ENCODE peak calls at places on chromosomes 7 and 10, in seven cellular contexts. L, A, J, H, P, K and O are unnamed samples.
A peak's percentile ranks its signal among the peaks of the same experiment; 100 is the strongest.

GRCh38 chr7:36726311-36726710 is 2.0 kb upstream of the AOAH start:
- DNase-seq in L (no peak), A (no peak), J (no peak), H (no peak), P (no peak), K (no peak), O (no peak)

GRCh38 chr7:1098243-1099153 is 10.6 kb downstream of the GPER1 start:
- DNase-seq in L (no peak), A (no peak), J (no peak), H (no peak), P (no peak), K (no peak), O (no peak)

GRCh38 chr7:92833766-92834605 is 2.4 kb downstream of the CDK6 start:
- DNase-seq in L (peak; percentile 58), A (peak; percentile 88), J (peak; percentile 78), H (peak; percentile 87), P (peak; percentile 93), K (peak; percentile 70), O (peak; percentile 83)

GRCh38 chr10:3972460-3973366 is 187.7 kb upstream of the KLF6 start:
- DNase-seq in L (no peak), A (no peak), J (no peak), H (no peak), P (peak; percentile 89), K (no peak), O (no peak)

GRCh38 chr7:93943816-93944540 is 22.4 kb downstream of the GNG11 start:
- DNase-seq in L (no peak), A (no peak), J (no peak), H (no peak), P (no peak), K (no peak), O (no peak)

GRCh38 chr7:55532150-55532917 is 40.0 kb downstream of the VOPP1 start:
- DNase-seq in L (no peak), A (no peak), J (no peak), H (no peak), P (no peak), K (no peak), O (no peak)

GRCh38 chr7:132548489-132549078 is 27.7 kb downstream of the PLXNA4 start:
- DNase-seq in L (no peak), A (no peak), J (no peak), H (no peak), P (no peak), K (no peak), O (no peak)

GRCh38 chr7:44108768-44109750 is 4.9 kb downstream of the AEBP1 start:
- DNase-seq in L (no peak), A (no peak), J (no peak), H (no peak), P (no peak), K (no peak), O (no peak)

GRCh38 chr10:130631139-130631864 is 495.1 kb downstream of the GLRX3 start:
- DNase-seq in L (no peak), A (peak; percentile 20), J (no peak), H (no peak), P (no peak), K (no peak), O (no peak)

GRCh38 chr10:66917104-66917503 is 8.7 kb upstream of the LRRTM3 start:
- DNase-seq in L (no peak), A (no peak), J (no peak), H (no peak), P (no peak), K (no peak), O (no peak)

GRCh38 chr7:108093341-108093740 is 36.8 kb downstream of the LAMB4 start:
- DNase-seq in L (no peak), A (no peak), J (no peak), H (no peak), P (no peak), K (no peak), O (no peak)

GRCh38 chr7:128017880-128018845 is 13.1 kb downstream of the LRRC4 start:
- DNase-seq in L (no peak), A (no peak), J (no peak), H (no peak), P (no peak), K (no peak), O (peak; percentile 64)

GRCh38 chr7:44768663-44769361 is 20.2 kb downstream of the ZMIZ2 start:
- DNase-seq in L (no peak), A (no peak), J (no peak), H (no peak), P (no peak), K (no peak), O (no peak)

GRCh38 chr7:153005750-153006149 is 246.2 kb downstream of the ACTR3B start:
- DNase-seq in L (no peak), A (no peak), J (no peak), H (no peak), P (no peak), K (no peak), O (no peak)
- TF ChIP-seq POLR2A in L (no peak), A (no peak), J (no peak), H (no peak), P (no peak), K (no peak), O (no peak)

DNA sequence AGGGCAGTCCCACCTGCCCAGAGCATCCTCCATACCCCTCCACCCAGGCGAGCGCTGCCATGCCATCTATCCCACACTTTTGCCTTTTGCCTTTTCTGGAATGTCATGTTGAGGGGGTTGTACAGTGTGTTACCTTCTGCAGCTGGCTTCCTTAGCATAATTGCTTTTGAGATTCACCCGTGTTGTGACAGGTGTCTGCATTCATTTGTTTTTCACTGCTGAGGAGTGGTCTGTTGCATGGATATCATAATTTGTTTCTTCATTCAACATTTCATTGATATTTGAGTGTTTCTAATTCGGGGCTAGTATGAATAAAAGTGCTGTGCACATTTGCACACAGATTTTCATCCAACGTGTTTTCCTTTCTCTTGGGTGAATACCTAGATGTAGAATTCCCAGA is 353.9 kb downstream of the PAXIP1 start:
- DNase-seq in L (no peak), A (no peak), J (no peak), H (no peak), P (no peak), K (no peak), O (no peak)
- TF ChIP-seq EP300 in L (no peak), A (no peak), J (no peak), H (no peak), P (no peak), K (no peak), O (no peak)

GRCh38 chr10:92594194-92594593 is 1.3 kb downstream of the KIF11 start:
- DNase-seq in L (no peak), A (no peak), J (no peak), H (no peak), P (no peak), K (no peak), O (no peak)

GRCh38 chr10:92590623-92591549 is 2.0 kb upstream of the KIF11 start:
- DNase-seq in L (peak; percentile 49), A (peak; percentile 38), J (peak; percentile 33), H (no peak), P (no peak), K (peak; percentile 49), O (no peak)

GRCh38 chr10:92593553-92594046 is 670 bp downstream of the KIF11 start:
- DNase-seq in L (no peak), A (no peak), J (no peak), H (no peak), P (no peak), K (no peak), O (no peak)

GRCh38 chr10:92591550-92592140 is 1.3 kb upstream of the KIF11 start:
- DNase-seq in L (peak; percentile 77), A (peak; percentile 94), J (peak; percentile 91), H (peak; percentile 95), P (peak; percentile 97), K (peak; percentile 84), O (peak; percentile 94)

DNA sequence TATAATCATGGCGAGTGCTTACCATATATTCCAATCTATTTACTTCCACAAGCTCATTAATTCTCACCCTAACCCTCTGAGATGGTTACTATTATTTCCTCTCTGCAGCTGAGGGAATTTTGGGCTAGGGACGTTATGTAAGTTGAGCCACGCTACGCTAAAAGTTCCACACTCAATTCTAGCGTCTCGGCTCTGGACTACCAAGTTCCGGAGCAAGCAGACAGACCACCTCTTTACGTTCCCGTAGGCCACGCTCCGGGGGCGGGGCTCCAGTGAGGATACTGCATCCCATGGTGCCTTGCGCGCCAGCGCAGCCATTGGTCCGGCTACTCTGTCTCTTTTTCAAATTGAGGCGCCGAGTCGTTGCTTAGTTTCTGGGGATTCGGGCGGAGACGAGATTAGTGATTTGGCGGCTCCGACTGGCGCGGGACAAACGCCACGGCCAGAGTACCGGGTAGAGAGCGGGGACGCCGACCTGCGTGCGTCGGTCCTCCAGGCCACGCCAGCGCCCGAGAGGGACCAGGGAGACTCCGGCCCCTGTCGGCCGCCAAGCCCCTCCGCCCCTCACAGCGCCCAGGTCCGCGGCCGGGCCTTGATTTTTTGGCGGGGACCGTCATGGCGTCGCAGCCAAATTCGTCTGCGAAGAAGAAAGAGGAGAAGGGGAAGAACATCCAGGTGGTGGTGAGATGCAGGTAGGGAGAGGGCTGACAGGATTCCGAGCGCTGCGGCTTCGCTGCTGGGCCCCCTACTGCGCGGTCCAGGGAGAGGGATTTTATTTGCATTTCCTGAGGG is at the start of gene KIF11:
- DNase-seq in L (peak; percentile 84), A (peak; percentile 98), J (peak; percentile 96), H (peak; percentile 98), P (peak; percentile 99), K (peak; percentile 97), O (peak; percentile 98)
- TF ChIP-seq POLR2A in L (peak; percentile 83), A (peak; percentile 97), J (peak; percentile 88), H (peak; percentile 81), P (peak; percentile 62), K (peak; percentile 81), O (peak; percentile 83)

GRCh38 chr10:93436577-93436976 is 45.6 kb downstream of the MYOF start:
- DNase-seq in L (no peak), A (peak; percentile 31), J (peak; percentile 59), H (no peak), P (no peak), K (peak; percentile 57), O (no peak)

GRCh38 chr10:93435061-93435491 is 47.1 kb downstream of the MYOF start:
- DNase-seq in L (no peak), A (no peak), J (no peak), H (no peak), P (no peak), K (no peak), O (no peak)

GRCh38 chr10:93437000-93437945 is 44.9 kb downstream of the MYOF start:
- DNase-seq in L (peak; percentile 89), A (peak; percentile 64), J (peak; percentile 73), H (peak; percentile 89), P (peak; percentile 97), K (peak; percentile 64), O (peak; percentile 67)

GRCh38 chr10:93437946-93438795 is 44.0 kb downstream of the MYOF start:
- DNase-seq in L (no peak), A (no peak), J (no peak), H (no peak), P (no peak), K (no peak), O (no peak)

DNA sequence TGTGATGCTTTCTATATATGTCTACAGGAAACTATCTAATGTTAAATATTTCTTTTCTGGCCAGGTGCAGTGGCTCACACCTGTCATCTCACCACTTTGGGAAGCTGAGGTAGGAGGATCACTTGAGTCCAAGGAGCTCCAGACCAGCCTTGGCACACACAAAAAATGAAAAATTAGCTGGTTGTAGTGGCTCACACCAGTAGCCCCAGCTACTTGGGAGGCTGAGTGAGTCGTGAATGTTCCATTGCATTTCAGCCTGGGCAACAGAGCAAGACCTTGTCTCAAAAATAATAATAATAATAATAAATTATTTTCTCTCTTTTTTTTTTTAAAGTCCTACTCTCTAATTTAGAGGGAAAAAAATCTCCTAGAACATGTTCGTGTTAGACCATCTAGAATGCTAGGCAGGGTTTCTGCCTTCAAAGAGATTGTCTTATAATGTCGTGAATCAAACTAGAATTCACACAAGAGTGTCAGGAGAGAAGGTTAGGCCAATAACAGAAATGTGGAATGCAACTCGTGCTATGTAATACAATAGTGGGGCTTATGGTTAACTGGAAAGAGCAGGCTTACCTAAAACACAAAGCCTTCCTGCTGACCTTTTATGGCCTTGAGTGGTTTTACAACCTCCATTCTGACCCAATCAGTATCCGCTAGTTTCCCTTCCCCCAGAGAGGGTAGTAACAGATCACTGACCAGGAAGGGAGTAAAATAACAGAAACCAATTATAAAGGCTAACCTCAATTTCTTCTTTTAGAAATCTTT is 46.3 kb downstream of the MYOF start:
- DNase-seq in L (no peak), A (no peak), J (no peak), H (no peak), P (no peak), K (no peak), O (no peak)
- TF ChIP-seq EP300 in L (no peak), A (peak; percentile 41), J (no peak), H (peak; percentile 23), P (no peak), K (no peak), O (no peak)